ENCODE peak calls at places on chromosome 21, in five cellular contexts. One of them, this sample, is unnamed.

GRCh38 chr21:44263768-44264167 is 2.1 kb upstream of the DNMT3L start:
- DNase-seq in GM20000: no peak
- DNase-seq in stimulated activated naive CD4-positive, alpha-beta T cell: no peak
- DNase-seq in T-helper 2 cell: no peak
- DNase-seq in activated CD4-positive, alpha-beta T cell treated with anti-CD3 and anti-CD28 coated beads, Interleukin-2, amount 50 U/mL, for 48 hours: no peak
- DNase-seq in this sample: no peak

GRCh38 chr21:34022557-34023335 is 50.6 kb upstream of the MRPS6 start:
- DNase-seq in activated CD4-positive, alpha-beta T cell treated with anti-CD3 and anti-CD28 coated beads, Interleukin-2, amount 50 U/mL, for 48 hours: peak; percentile 57
- DNase-seq in stimulated activated naive CD4-positive, alpha-beta T cell: no peak
- DNase-seq in T-helper 2 cell: peak; percentile 65
- DNase-seq in GM20000: no peak
- DNase-seq in this sample: no peak

GRCh38 chr21:37534431-37534830 is 167.9 kb downstream of the DYRK1A start:
- DNase-seq in GM20000: no peak
- DNase-seq in stimulated activated naive CD4-positive, alpha-beta T cell: no peak
- DNase-seq in T-helper 2 cell: no peak
- DNase-seq in activated CD4-positive, alpha-beta T cell treated with anti-CD3 and anti-CD28 coated beads, Interleukin-2, amount 50 U/mL, for 48 hours: no peak
- DNase-seq in this sample: no peak

GRCh38 chr21:37006521-37007291 is at the start of gene RIPPLY3:
- DNase-seq in stimulated activated naive CD4-positive, alpha-beta T cell: peak; percentile 4
- DNase-seq in T-helper 2 cell: peak; percentile 42
- DNase-seq in activated CD4-positive, alpha-beta T cell treated with anti-CD3 and anti-CD28 coated beads, Interleukin-2, amount 50 U/mL, for 48 hours: peak; percentile 27
- DNase-seq in GM20000: peak; percentile 65
- DNase-seq in this sample: no peak

GRCh38 chr21:26110703-26111102 is 59.9 kb downstream of the APP start:
- DNase-seq in T-helper 2 cell: no peak
- DNase-seq in activated CD4-positive, alpha-beta T cell treated with anti-CD3 and anti-CD28 coated beads, Interleukin-2, amount 50 U/mL, for 48 hours: no peak
- DNase-seq in GM20000: no peak
- DNase-seq in stimulated activated naive CD4-positive, alpha-beta T cell: no peak
- DNase-seq in this sample: no peak

GRCh38 chr21:16193758-16194606 is 464.2 kb downstream of the USP25 start:
- DNase-seq in activated CD4-positive, alpha-beta T cell treated with anti-CD3 and anti-CD28 coated beads, Interleukin-2, amount 50 U/mL, for 48 hours: no peak
- DNase-seq in T-helper 2 cell: peak; percentile 1
- DNase-seq in stimulated activated naive CD4-positive, alpha-beta T cell: no peak
- DNase-seq in GM20000: peak; percentile 9
- DNase-seq in this sample: no peak

GRCh38 chr21:43190544-43191340 is 21.9 kb downstream of the CRYAA start:
- DNase-seq in stimulated activated naive CD4-positive, alpha-beta T cell: no peak
- DNase-seq in activated CD4-positive, alpha-beta T cell treated with anti-CD3 and anti-CD28 coated beads, Interleukin-2, amount 50 U/mL, for 48 hours: no peak
- DNase-seq in T-helper 2 cell: no peak
- DNase-seq in GM20000: no peak
- DNase-seq in this sample: no peak

GRCh38 chr21:36321325-36322082 is 1.5 kb downstream of the MORC3 start:
- DNase-seq in T-helper 2 cell: peak; percentile 26
- DNase-seq in activated CD4-positive, alpha-beta T cell treated with anti-CD3 and anti-CD28 coated beads, Interleukin-2, amount 50 U/mL, for 48 hours: peak; percentile 35
- DNase-seq in GM20000: no peak
- DNase-seq in stimulated activated naive CD4-positive, alpha-beta T cell: no peak
- DNase-seq in this sample: no peak

GRCh38 chr21:16942703-16943102 is 570.1 kb upstream of the CXADR start:
- DNase-seq in activated CD4-positive, alpha-beta T cell treated with anti-CD3 and anti-CD28 coated beads, Interleukin-2, amount 50 U/mL, for 48 hours: no peak
- DNase-seq in stimulated activated naive CD4-positive, alpha-beta T cell: no peak
- DNase-seq in T-helper 2 cell: no peak
- DNase-seq in GM20000: no peak
- DNase-seq in this sample: no peak

GRCh38 chr21:25031750-25032149 is 575.5 kb downstream of the MRPL39 start:
- DNase-seq in T-helper 2 cell: no peak
- DNase-seq in activated CD4-positive, alpha-beta T cell treated with anti-CD3 and anti-CD28 coated beads, Interleukin-2, amount 50 U/mL, for 48 hours: no peak
- DNase-seq in stimulated activated naive CD4-positive, alpha-beta T cell: no peak
- DNase-seq in GM20000: no peak
- DNase-seq in this sample: no peak

GRCh38 chr21:41643246-41643966 is 123.4 kb downstream of the RIPK4 start:
- DNase-seq in activated CD4-positive, alpha-beta T cell treated with anti-CD3 and anti-CD28 coated beads, Interleukin-2, amount 50 U/mL, for 48 hours: no peak
- DNase-seq in GM20000: no peak
- DNase-seq in T-helper 2 cell: no peak
- DNase-seq in stimulated activated naive CD4-positive, alpha-beta T cell: no peak
- DNase-seq in this sample: no peak

This sample was measured in T follicular helper cell.